ENCODE peak calls at places on chromosomes 3 and 15, in five cellular contexts. A is neural progenitor cell; U is CD4-positive, alpha-beta memory T cell; F is Karpas-422; D is ascending aorta. S is an unnamed sample. For H3K4me1, the result is how much of the 10 kb centered on the place peaks cover.

GRCh38 chr3:182389041-182389815 is 404.1 kb upstream of the ATP11B start:
- DNase-seq in F (no peak), U (no peak), D (no peak), A (no peak), S (no peak)

GRCh38 chr3:82087958-82088357 is 326.5 kb upstream of the GBE1 start:
- DNase-seq in F (no peak), A (no peak), D (no peak), U (no peak), S (no peak)

GRCh38 chr3:170448530-170449110 is 30.0 kb downstream of the CLDN11 start:
- DNase-seq in F (no peak), D (no peak), A (no peak), U (no peak), S (no peak)

GRCh38 chr3:83063457-83063856 is 1302.0 kb upstream of the GBE1 start:
- DNase-seq in F (no peak), D (no peak), A (no peak), U (no peak), S (no peak)

GRCh38 chr3:123348471-123349200 is 100.3 kb downstream of the ADCY5 start:
- DNase-seq in A (no peak), D (no peak), U (no peak), F (no peak), S (no peak)

GRCh38 chr3:186417791-186418190 is 55.8 kb upstream of the DGKG start:
- DNase-seq in A (no peak), U (no peak), D (no peak), F (no peak), S (no peak)

GRCh38 chr3:131561511-131561910 is 58.7 kb upstream of the MRPL3 start:
- DNase-seq in D (no peak), U (no peak), F (no peak), A (peak), S (no peak)

GRCh38 chr3:97680210-97680609 is 84.3 kb upstream of the ARL6 start:
- DNase-seq in A (no peak), D (no peak), U (no peak), F (no peak), S (no peak)

GRCh38 chr15:101156509-101157159 is 95.2 kb downstream of the CHSY1 start:
- DNase-seq in U (no peak), D (no peak), A (no peak), F (peak), S (no peak)

GRCh38 chr15:78634251-78635145 is 6.5 kb downstream of the CHRNB4 start:
- DNase-seq in D (no peak), A (no peak), F (no peak), U (no peak), S (no peak)

DNA sequence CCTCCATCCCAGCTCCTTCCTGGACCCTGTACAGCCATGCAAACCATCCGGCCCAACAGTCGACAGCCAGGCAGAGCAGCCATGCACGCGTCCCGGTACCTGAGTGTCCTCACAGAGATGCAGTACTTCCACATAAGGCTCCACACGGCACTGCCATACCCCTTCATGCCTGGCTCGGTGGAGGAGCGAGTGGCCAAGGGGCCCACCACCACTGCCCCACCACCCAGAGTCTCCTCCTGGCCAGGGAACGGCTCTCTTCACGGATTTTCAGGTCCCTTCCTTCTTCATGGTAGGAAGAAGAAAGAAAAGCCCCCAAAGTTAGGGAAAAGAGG is 51.3 kb downstream of the IQSEC1 start:
- DNase-seq in D (no peak), A (no peak), U (no peak), F (no peak), S (no peak)
- H3K4me1 ChIP-seq in D (under half), A (half or more), U (under half), F (under half), S (half or more)

GRCh38 chr3:15493436-15493835 is 28.1 kb downstream of the COLQ start:
- DNase-seq in U (no peak), F (no peak), D (no peak), A (no peak), S (no peak)

GRCh38 chr3:15497984-15498383 is 23.5 kb downstream of the COLQ start:
- DNase-seq in U (no peak), A (no peak), F (peak), D (no peak), S (no peak)

GRCh38 chr3:15492847-15493360 is 28.6 kb downstream of the COLQ start:
- DNase-seq in U (no peak), F (peak), A (no peak), D (no peak), S (no peak)

GRCh38 chr3:15496341-15496664 is 25.2 kb downstream of the COLQ start:
- DNase-seq in A (peak), U (no peak), D (no peak), F (no peak), S (no peak)

DNA sequence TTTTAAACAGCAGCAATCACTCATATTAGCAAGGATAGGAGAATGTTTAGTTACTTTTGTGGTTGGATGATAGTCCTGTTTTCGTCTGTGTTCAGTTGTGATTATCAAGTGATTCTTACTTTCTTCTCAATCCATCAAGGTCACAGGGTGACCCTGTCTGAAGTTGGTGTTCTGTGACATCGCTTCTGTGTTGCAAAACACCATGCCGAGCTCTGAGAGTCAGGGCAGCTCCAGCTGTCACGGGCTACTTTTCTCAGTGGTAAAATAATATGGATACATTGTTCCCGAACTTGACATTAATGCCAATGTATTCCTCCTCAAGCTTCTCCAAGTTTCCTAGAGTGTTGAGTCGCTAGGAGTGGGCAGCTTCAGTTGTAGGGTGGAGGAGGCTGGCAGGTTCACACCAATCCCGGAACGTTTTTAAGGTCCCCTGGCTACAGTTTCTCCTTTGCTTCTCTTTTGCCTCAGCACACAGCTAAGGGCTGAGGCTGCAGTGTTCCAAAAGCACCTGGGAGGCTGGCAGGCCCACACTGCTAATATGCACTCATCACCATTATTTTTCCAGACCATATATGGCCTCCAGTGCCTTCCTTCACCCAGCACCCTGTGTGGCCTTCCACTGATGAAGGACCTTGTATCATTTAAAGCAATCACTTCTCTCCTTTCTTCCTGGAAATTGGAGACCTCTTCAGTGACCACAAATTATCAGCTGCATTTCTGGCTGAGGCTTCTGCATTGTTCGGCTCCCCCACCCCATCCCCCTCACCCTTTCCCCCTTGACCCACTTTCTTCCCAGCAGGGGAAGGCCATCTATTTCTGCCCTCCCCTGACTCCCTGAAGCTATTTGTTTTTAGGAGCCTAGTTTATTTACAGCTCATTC is 25.8 kb downstream of the COLQ start:
- DNase-seq in A (no peak), F (peak), D (no peak), U (no peak), S (no peak)
- H3K27ac ChIP-seq in A (no peak), F (no peak), D (no peak), U (no peak), S (no peak)

DNA sequence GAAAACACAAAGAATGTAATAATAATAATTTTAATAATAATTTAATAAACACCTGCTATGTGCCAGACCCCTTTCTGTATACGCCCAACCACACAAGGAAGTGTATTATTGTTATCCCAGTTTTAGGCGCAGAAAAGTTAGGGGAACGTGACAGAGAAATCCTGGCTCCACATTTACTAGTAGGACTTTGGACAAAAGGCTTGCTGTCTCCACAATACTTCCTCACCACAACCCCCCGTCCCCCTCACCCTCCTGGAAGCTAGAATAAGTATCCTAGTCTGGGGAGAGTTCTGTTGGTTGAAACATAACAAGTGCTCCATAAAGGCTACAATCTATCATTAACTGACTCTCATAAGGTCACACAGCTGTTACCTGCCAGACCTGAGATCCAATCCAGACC is 484 bp upstream of the IL17RD start:
- DNase-seq in D (no peak), F (no peak), A (no peak), U (no peak), S (no peak)
- H3K4me3 ChIP-seq in D (no peak), F (no peak), A (no peak), U (no peak), S (peak)

GRCh38 chr15:31366169-31366734 is 39.6 kb downstream of the KLF13 start:
- DNase-seq in D (no peak), F (no peak), A (no peak), U (no peak), S (no peak)
- H3K4me1 ChIP-seq in D (under half), F (half or more), A (under half), U (half or more), S (under half)

GRCh38 chr3:50609743-50610085 is 1.9 kb downstream of the CISH start:
- DNase-seq in A (no peak), F (no peak), U (no peak), D (no peak), S (no peak)
- H3K27ac ChIP-seq in A (no peak), F (no peak), U (peak), D (peak), S (no peak)

GRCh38 chr15:33152502-33153109 is 41.9 kb downstream of the FMN1 start:
- DNase-seq in F (no peak), D (no peak), U (no peak), A (no peak), S (no peak)

GRCh38 chr15:33150993-33151392 is 43.5 kb downstream of the FMN1 start:
- DNase-seq in D (no peak), A (no peak), U (no peak), F (no peak), S (no peak)

GRCh38 chr15:33154366-33155166 is 39.9 kb downstream of the FMN1 start:
- DNase-seq in A (no peak), U (no peak), D (peak), F (no peak), S (no peak)

GRCh38 chr15:33156021-33156420 is 38.5 kb downstream of the FMN1 start:
- DNase-seq in D (no peak), F (no peak), A (no peak), U (no peak), S (no peak)

DNA sequence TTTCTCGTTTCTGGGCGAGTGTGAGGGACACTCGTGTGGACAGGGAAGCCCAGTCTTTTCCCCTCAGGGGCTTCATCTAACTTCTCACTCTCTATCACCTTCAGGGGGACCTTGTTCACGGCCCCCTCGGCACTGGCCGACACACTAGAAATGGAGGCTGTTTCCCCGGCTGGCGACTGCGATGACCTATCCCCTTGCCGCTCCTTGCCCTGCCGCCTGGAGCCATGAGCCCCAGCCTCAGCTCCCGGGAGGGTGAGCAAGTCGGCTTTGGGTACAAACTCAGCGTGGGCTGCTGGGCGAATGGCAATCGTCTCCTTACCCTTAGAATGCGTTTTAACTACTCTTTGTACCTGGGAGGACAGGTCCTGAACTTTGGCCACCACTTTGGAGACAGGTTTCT is 41.0 kb downstream of the FMN1 start:
- DNase-seq in A (no peak), U (no peak), F (no peak), D (no peak), S (no peak)
- H3K4me3 ChIP-seq in A (no peak), U (no peak), F (no peak), D (peak), S (peak)

S was measured in thoracic aorta.